ENCODE peak calls at places on chromosome 15, in eight cellular contexts. One of them, this sample, is unnamed.

GRCh38 chr15:94327356-94327936 is 96.1 kb downstream of the MCTP2 start:
- DNase-seq in thyroid gland: no peak
- DNase-seq in sigmoid colon: no peak
- DNase-seq in H1: no peak
- DNase-seq in RWPE1: peak
- DNase-seq in RWPE2: no peak
- DNase-seq in psoas muscle: no peak
- DNase-seq in cardiac muscle cell: peak
- DNase-seq in this sample: peak

GRCh38 chr15:41783272-41783660 is 9.0 kb downstream of the MAPKBP1 start:
- DNase-seq in RWPE2: no peak
- DNase-seq in cardiac muscle cell: no peak
- DNase-seq in RWPE1: no peak
- DNase-seq in psoas muscle: no peak
- DNase-seq in thyroid gland: no peak
- DNase-seq in sigmoid colon: no peak
- DNase-seq in H1: no peak
- DNase-seq in this sample: no peak

GRCh38 chr15:90931737-90932659 is at the start of gene HDDC3:
- DNase-seq in thyroid gland: peak
- DNase-seq in RWPE1: peak
- DNase-seq in RWPE2: peak
- DNase-seq in H1: peak
- DNase-seq in sigmoid colon: peak
- DNase-seq in cardiac muscle cell: peak
- DNase-seq in psoas muscle: peak
- DNase-seq in this sample: peak

GRCh38 chr15:25795712-25796111 is 67.4 kb downstream of the ATP10A start:
- DNase-seq in RWPE1: no peak
- DNase-seq in thyroid gland: no peak
- DNase-seq in cardiac muscle cell: no peak
- DNase-seq in psoas muscle: no peak
- DNase-seq in RWPE2: no peak
- DNase-seq in H1: no peak
- DNase-seq in sigmoid colon: no peak
- DNase-seq in this sample: no peak

GRCh38 chr15:90818251-90819210 is 49.9 kb upstream of the FURIN start:
- DNase-seq in cardiac muscle cell: peak
- DNase-seq in RWPE2: peak
- DNase-seq in H1: peak
- DNase-seq in sigmoid colon: peak
- DNase-seq in RWPE1: no peak
- DNase-seq in psoas muscle: no peak
- DNase-seq in thyroid gland: no peak
- DNase-seq in this sample: no peak

GRCh38 chr15:45522931-45523331 is 376 bp upstream of the SLC30A4 start:
- DNase-seq in thyroid gland: peak
- DNase-seq in cardiac muscle cell: no peak
- DNase-seq in H1: no peak
- DNase-seq in psoas muscle: no peak
- DNase-seq in RWPE2: peak
- DNase-seq in sigmoid colon: no peak
- DNase-seq in RWPE1: peak
- DNase-seq in this sample: peak

GRCh38 chr15:90291679-90292356 is 26.3 kb downstream of the NGRN start:
- DNase-seq in RWPE2: no peak
- DNase-seq in thyroid gland: no peak
- DNase-seq in cardiac muscle cell: no peak
- DNase-seq in H1: no peak
- DNase-seq in sigmoid colon: no peak
- DNase-seq in RWPE1: peak
- DNase-seq in psoas muscle: no peak
- DNase-seq in this sample: peak

GRCh38 chr15:100877551-100877950 is 2.1 kb upstream of the ALDH1A3 start:
- DNase-seq in RWPE2: no peak
- DNase-seq in RWPE1: peak
- DNase-seq in H1: no peak
- DNase-seq in cardiac muscle cell: no peak
- DNase-seq in psoas muscle: no peak
- DNase-seq in thyroid gland: peak
- DNase-seq in sigmoid colon: no peak
- DNase-seq in this sample: no peak

GRCh38 chr15:96327155-96327741 is 3.3 kb upstream of the NR2F2 start:
- DNase-seq in H1: no peak
- DNase-seq in cardiac muscle cell: peak
- DNase-seq in sigmoid colon: no peak
- DNase-seq in RWPE2: no peak
- DNase-seq in psoas muscle: no peak
- DNase-seq in thyroid gland: peak
- DNase-seq in RWPE1: peak
- DNase-seq in this sample: peak

GRCh38 chr15:47013446-47013845 is 703.9 kb upstream of the SEMA6D start:
- DNase-seq in cardiac muscle cell: no peak
- DNase-seq in RWPE1: no peak
- DNase-seq in RWPE2: no peak
- DNase-seq in thyroid gland: no peak
- DNase-seq in H1: no peak
- DNase-seq in psoas muscle: no peak
- DNase-seq in sigmoid colon: no peak
- DNase-seq in this sample: no peak

GRCh38 chr15:61198722-61199121 is 30.4 kb downstream of the RORA start:
- DNase-seq in H1: no peak
- DNase-seq in thyroid gland: no peak
- DNase-seq in RWPE2: no peak
- DNase-seq in cardiac muscle cell: no peak
- DNase-seq in RWPE1: no peak
- DNase-seq in psoas muscle: no peak
- DNase-seq in sigmoid colon: no peak
- DNase-seq in this sample: no peak

GRCh38 chr15:78925076-78925624 is 19.7 kb downstream of the CTSH start:
- DNase-seq in sigmoid colon: no peak
- DNase-seq in cardiac muscle cell: no peak
- DNase-seq in psoas muscle: no peak
- DNase-seq in RWPE2: no peak
- DNase-seq in thyroid gland: no peak
- DNase-seq in H1: no peak
- DNase-seq in RWPE1: no peak
- DNase-seq in this sample: no peak

GRCh38 chr15:62554164-62554563 is 389.1 kb upstream of the C2CD4B start:
- DNase-seq in psoas muscle: no peak
- DNase-seq in thyroid gland: no peak
- DNase-seq in H1: no peak
- DNase-seq in RWPE1: no peak
- DNase-seq in cardiac muscle cell: no peak
- DNase-seq in RWPE2: no peak
- DNase-seq in sigmoid colon: no peak
- DNase-seq in this sample: no peak

GRCh38 chr15:62544446-62544845 is 379.4 kb upstream of the C2CD4B start:
- DNase-seq in thyroid gland: no peak
- DNase-seq in H1: no peak
- DNase-seq in RWPE1: no peak
- DNase-seq in RWPE2: no peak
- DNase-seq in sigmoid colon: no peak
- DNase-seq in cardiac muscle cell: peak
- DNase-seq in psoas muscle: no peak
- DNase-seq in this sample: no peak

GRCh38 chr15:62547584-62547983 is 382.5 kb upstream of the C2CD4B start:
- DNase-seq in H1: no peak
- DNase-seq in RWPE2: no peak
- DNase-seq in psoas muscle: peak
- DNase-seq in RWPE1: no peak
- DNase-seq in cardiac muscle cell: peak
- DNase-seq in thyroid gland: no peak
- DNase-seq in sigmoid colon: no peak
- DNase-seq in this sample: no peak

GRCh38 chr15:62545392-62546227 is 380.5 kb upstream of the C2CD4B start:
- DNase-seq in H1: no peak
- DNase-seq in RWPE1: no peak
- DNase-seq in thyroid gland: peak
- DNase-seq in RWPE2: no peak
- DNase-seq in sigmoid colon: peak
- DNase-seq in psoas muscle: peak
- DNase-seq in cardiac muscle cell: peak
- DNase-seq in this sample: no peak

DNA sequence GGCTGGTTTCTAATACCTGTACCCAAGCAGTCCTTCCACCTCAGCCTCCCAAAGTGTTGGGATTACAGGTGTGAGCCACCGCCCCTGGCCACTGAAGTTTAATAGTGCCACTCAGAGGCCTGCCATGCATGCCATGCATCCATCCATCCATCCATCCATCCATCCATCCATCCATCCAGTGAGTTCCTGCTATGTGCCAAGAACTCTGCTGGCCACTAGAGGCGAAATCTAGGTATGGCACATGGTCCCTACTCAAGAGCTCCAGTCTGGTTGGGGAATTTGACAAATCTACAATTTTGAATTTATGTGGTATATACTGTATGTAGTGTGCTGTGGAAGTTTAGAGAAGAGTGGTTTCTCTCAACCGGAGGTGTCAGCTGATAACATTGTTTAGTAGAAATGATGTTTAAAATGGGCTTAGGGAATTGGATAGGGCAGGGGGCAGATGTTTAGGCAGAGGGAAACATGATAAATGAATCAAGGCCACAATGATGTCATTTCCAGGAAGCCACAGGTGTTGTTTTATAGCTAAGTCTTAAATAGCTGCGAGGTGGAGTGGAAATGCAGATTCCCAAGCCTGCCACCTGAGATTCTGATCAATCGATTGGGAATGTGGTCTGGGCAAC is 384.4 kb upstream of the C2CD4B start:
- DNase-seq in RWPE1: peak
- DNase-seq in RWPE2: no peak
- DNase-seq in sigmoid colon: no peak
- DNase-seq in psoas muscle: no peak
- DNase-seq in H1: no peak
- DNase-seq in thyroid gland: peak
- DNase-seq in cardiac muscle cell: peak
- DNase-seq in this sample: no peak
- TF ChIP-seq CTCF in RWPE1: peak
- TF ChIP-seq CTCF in RWPE2: peak
- TF ChIP-seq CTCF in sigmoid colon: no peak
- TF ChIP-seq CTCF in psoas muscle: peak
- TF ChIP-seq CTCF in H1: peak
- TF ChIP-seq CTCF in thyroid gland: no peak
- TF ChIP-seq CTCF in cardiac muscle cell: peak
- TF ChIP-seq CTCF in this sample: peak

GRCh38 chr15:98063311-98063710 is 102.8 kb downstream of the ARRDC4 start:
- DNase-seq in RWPE1: no peak
- DNase-seq in thyroid gland: no peak
- DNase-seq in H1: no peak
- DNase-seq in sigmoid colon: no peak
- DNase-seq in cardiac muscle cell: no peak
- DNase-seq in RWPE2: no peak
- DNase-seq in psoas muscle: no peak
- DNase-seq in this sample: no peak
- H3K27ac ChIP-seq in RWPE1: no peak
- H3K27ac ChIP-seq in thyroid gland: no peak
- H3K27ac ChIP-seq in H1: no peak
- H3K27ac ChIP-seq in sigmoid colon: no peak
- H3K27ac ChIP-seq in cardiac muscle cell: no peak
- H3K27ac ChIP-seq in RWPE2: no peak
- H3K27ac ChIP-seq in psoas muscle: no peak
- H3K27ac ChIP-seq in this sample: no peak

GRCh38 chr15:85044894-85045293 is 63.2 kb downstream of the PDE8A start:
- DNase-seq in sigmoid colon: no peak
- DNase-seq in H1: no peak
- DNase-seq in cardiac muscle cell: no peak
- DNase-seq in psoas muscle: no peak
- DNase-seq in RWPE2: no peak
- DNase-seq in RWPE1: no peak
- DNase-seq in thyroid gland: no peak
- DNase-seq in this sample: no peak

GRCh38 chr15:85048430-85048829 is 66.8 kb downstream of the PDE8A start:
- DNase-seq in sigmoid colon: no peak
- DNase-seq in psoas muscle: no peak
- DNase-seq in H1: no peak
- DNase-seq in RWPE1: no peak
- DNase-seq in thyroid gland: no peak
- DNase-seq in cardiac muscle cell: peak
- DNase-seq in RWPE2: no peak
- DNase-seq in this sample: no peak

GRCh38 chr15:85045615-85046014 is 64.0 kb downstream of the PDE8A start:
- DNase-seq in H1: no peak
- DNase-seq in psoas muscle: no peak
- DNase-seq in sigmoid colon: no peak
- DNase-seq in RWPE1: no peak
- DNase-seq in thyroid gland: no peak
- DNase-seq in cardiac muscle cell: no peak
- DNase-seq in RWPE2: no peak
- DNase-seq in this sample: no peak

GRCh38 chr15:85049805-85050204 is 68.1 kb downstream of the PDE8A start:
- DNase-seq in thyroid gland: no peak
- DNase-seq in RWPE2: no peak
- DNase-seq in H1: no peak
- DNase-seq in sigmoid colon: no peak
- DNase-seq in cardiac muscle cell: no peak
- DNase-seq in psoas muscle: no peak
- DNase-seq in RWPE1: no peak
- DNase-seq in this sample: no peak

GRCh38 chr15:85047271-85047948 is 65.8 kb downstream of the PDE8A start:
- DNase-seq in sigmoid colon: no peak
- DNase-seq in psoas muscle: no peak
- DNase-seq in RWPE2: no peak
- DNase-seq in RWPE1: peak
- DNase-seq in cardiac muscle cell: peak
- DNase-seq in H1: no peak
- DNase-seq in thyroid gland: peak
- DNase-seq in this sample: peak
- TF ChIP-seq CTCF in sigmoid colon: no peak
- TF ChIP-seq CTCF in psoas muscle: no peak
- TF ChIP-seq CTCF in RWPE2: no peak
- TF ChIP-seq CTCF in RWPE1: no peak
- TF ChIP-seq CTCF in cardiac muscle cell: no peak
- TF ChIP-seq CTCF in H1: no peak
- TF ChIP-seq CTCF in thyroid gland: no peak
- TF ChIP-seq CTCF in this sample: no peak

GRCh38 chr15:74727727-74728126 is 2.4 kb upstream of the CYP1A1 start:
- DNase-seq in psoas muscle: no peak
- DNase-seq in H1: no peak
- DNase-seq in sigmoid colon: no peak
- DNase-seq in cardiac muscle cell: no peak
- DNase-seq in RWPE1: no peak
- DNase-seq in thyroid gland: peak
- DNase-seq in RWPE2: peak
- DNase-seq in this sample: peak

GRCh38 chr15:74725241-74725774 is at the start of gene CYP1A1:
- DNase-seq in H1: peak
- DNase-seq in RWPE1: peak
- DNase-seq in RWPE2: no peak
- DNase-seq in thyroid gland: peak
- DNase-seq in sigmoid colon: no peak
- DNase-seq in psoas muscle: no peak
- DNase-seq in cardiac muscle cell: peak
- DNase-seq in this sample: no peak

GRCh38 chr15:74725845-74726773 is 781 bp upstream of the CYP1A1 start:
- DNase-seq in cardiac muscle cell: peak
- DNase-seq in H1: peak
- DNase-seq in thyroid gland: peak
- DNase-seq in psoas muscle: peak
- DNase-seq in sigmoid colon: no peak
- DNase-seq in RWPE2: no peak
- DNase-seq in RWPE1: peak
- DNase-seq in this sample: no peak

GRCh38 chr15:74724570-74725240 is 623 bp downstream of the CYP1A1 start:
- DNase-seq in sigmoid colon: no peak
- DNase-seq in cardiac muscle cell: no peak
- DNase-seq in RWPE2: no peak
- DNase-seq in H1: no peak
- DNase-seq in thyroid gland: no peak
- DNase-seq in psoas muscle: no peak
- DNase-seq in RWPE1: no peak
- DNase-seq in this sample: no peak

GRCh38 chr15:74726774-74727164 is 1.4 kb upstream of the CYP1A1 start:
- DNase-seq in thyroid gland: no peak
- DNase-seq in sigmoid colon: no peak
- DNase-seq in H1: no peak
- DNase-seq in cardiac muscle cell: no peak
- DNase-seq in RWPE2: no peak
- DNase-seq in psoas muscle: no peak
- DNase-seq in RWPE1: no peak
- DNase-seq in this sample: no peak
- H3K27ac ChIP-seq in thyroid gland: no peak
- H3K27ac ChIP-seq in sigmoid colon: no peak
- H3K27ac ChIP-seq in H1: no peak
- H3K27ac ChIP-seq in cardiac muscle cell: no peak
- H3K27ac ChIP-seq in RWPE2: no peak
- H3K27ac ChIP-seq in psoas muscle: no peak
- H3K27ac ChIP-seq in RWPE1: peak
- H3K27ac ChIP-seq in this sample: no peak

This sample was measured in adrenal gland.